ENCODE peak calls at places on chromosomes 4 and X, in eight cellular contexts. L, P, N, O, C, J, E and M are unnamed samples.

GRCh38 chr4:188196134-188196735 is 57.0 kb downstream of the TRIML1 start:
- DNase-seq in J (no peak), C (no peak), E (no peak), L (no peak), N (no peak), O (no peak), P (no peak), M (no peak)

GRCh38 chr4:65665951-65666523 is 4.3 kb downstream of the EPHA5 start:
- DNase-seq in O (no peak), E (no peak), N (no peak), J (no peak), L (no peak), C (no peak), P (no peak), M (no peak)

GRCh38 chr4:76589872-76590846 is 155.1 kb downstream of the SHROOM3 start:
- DNase-seq in P (no peak), E (peak), O (peak), C (no peak), L (no peak), J (peak), N (no peak), M (peak)

GRCh38 chr4:176529574-176529973 is 209.8 kb downstream of the SPCS3 start:
- DNase-seq in L (no peak), N (no peak), O (no peak), E (no peak), J (no peak), P (no peak), C (no peak), M (no peak)

GRCh38 chr4:123114084-123114914 is 191.9 kb upstream of the NUDT6 start:
- DNase-seq in L (no peak), J (no peak), P (no peak), N (no peak), E (no peak), C (no peak), O (no peak), M (no peak)

GRCh38 chrX:9682456-9682855 is 83.2 kb downstream of the GPR143 start:
- DNase-seq in C (no peak), E (peak), N (no peak), O (no peak), P (no peak), J (no peak), L (no peak), M (no peak)

GRCh38 chr4:42119916-42120315 is 32.5 kb downstream of the BEND4 start:
- DNase-seq in P (no peak), N (no peak), O (no peak), J (no peak), E (no peak), L (no peak), C (no peak), M (no peak)

GRCh38 chr4:151766691-151767090 is 5.9 kb upstream of the GATB start:
- DNase-seq in O (no peak), J (peak), L (no peak), P (no peak), E (no peak), C (no peak), N (no peak), M (no peak)

GRCh38 chr4:20954541-20954940 is 254.3 kb downstream of the PACRGL start:
- DNase-seq in P (no peak), O (no peak), J (no peak), E (no peak), N (peak), L (no peak), C (no peak), M (no peak)

GRCh38 chr4:74930166-74930565 is 2.8 kb upstream of the PARM1 start:
- DNase-seq in O (no peak), L (no peak), N (no peak), J (no peak), E (no peak), C (no peak), P (no peak), M (no peak)

GRCh38 chrX:129717902-129718301 is 20.9 kb upstream of the XPNPEP2 start:
- DNase-seq in N (peak), L (no peak), C (no peak), J (no peak), P (no peak), O (no peak), E (no peak), M (no peak)

GRCh38 chrX:1521459-1521956 is 15.5 kb downstream of the P2RY8 start:
- DNase-seq in O (no peak), N (no peak), J (no peak), E (no peak), L (no peak), C (peak), P (no peak), M (no peak)
- TF ChIP-seq POLR2A in O (no peak), N (no peak), J (no peak), E (no peak), L (no peak), C (no peak), P (no peak), M (no peak)

GRCh38 chr4:87973283-87974169 is 2.0 kb upstream of the SPP1 start:
- DNase-seq in N (peak), E (peak), L (peak), O (peak), J (peak), C (no peak), P (no peak), M (peak)
- H3K4me3 ChIP-seq in N (peak), E (no peak), L (no peak), O (no peak), J (no peak), C (no peak), P (peak), M (no peak)

DNA sequence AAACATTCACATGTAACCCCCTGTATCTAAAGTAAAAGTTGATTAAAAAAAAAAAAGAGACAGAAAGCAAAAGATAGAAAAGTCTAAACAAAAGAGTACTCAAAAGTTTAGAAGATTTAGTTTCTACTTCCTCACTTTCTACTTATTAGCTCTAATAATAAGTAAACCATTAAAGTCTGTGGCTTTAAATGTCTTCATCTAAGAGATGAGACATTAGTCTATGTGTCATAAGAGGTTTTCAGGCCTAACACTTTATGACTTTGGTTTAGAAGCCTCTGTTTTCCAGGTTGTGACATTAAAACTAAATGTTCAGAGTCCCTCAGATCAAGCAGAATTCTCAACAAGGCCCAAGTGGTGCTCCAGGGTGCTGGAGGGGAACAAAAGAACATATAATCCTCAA is 42.2 kb upstream of the GUCY1A1 start:
- DNase-seq in N (no peak), C (no peak), P (no peak), L (no peak), E (no peak), J (no peak), O (no peak), M (no peak)
- TF ChIP-seq POLR2A in N (no peak), C (no peak), P (no peak), L (no peak), E (no peak), J (no peak), O (no peak), M (no peak)

GRCh38 chr4:271492-272103 is 33.7 kb downstream of the ZNF732 start:
- DNase-seq in P (no peak), J (no peak), C (no peak), N (no peak), O (no peak), L (no peak), E (no peak), M (no peak)
- H3K4me3 ChIP-seq in P (no peak), J (no peak), C (no peak), N (no peak), O (no peak), L (no peak), E (no peak), M (no peak)